ENCODE peak calls at places on chromosomes 6 and 20, in seven cellular contexts. S, T, V, I, C, X and A are unnamed samples.

GRCh38 chr6:129923520-129923919 is 62.4 kb upstream of the TMEM244 start:
- DNase-seq in C (no peak), T (peak), X (no peak), S (no peak), I (peak), V (peak), A (no peak)

GRCh38 chr20:49747707-49748524 is 34.2 kb upstream of the B4GALT5 start:
- DNase-seq in X (no peak), V (peak), C (peak), S (peak), T (peak), I (peak), A (no peak)

GRCh38 chr6:113594726-113595125 is 262.4 kb upstream of the MARCKS start:
- DNase-seq in T (no peak), I (no peak), X (no peak), C (no peak), V (no peak), S (no peak), A (no peak)

GRCh38 chr6:158879180-158879579 is 60.0 kb upstream of the EZR start:
- DNase-seq in T (peak), V (peak), S (no peak), C (no peak), I (peak), X (no peak), A (peak)

GRCh38 chr6:147586044-147586443 is 77.6 kb downstream of the SAMD5 start:
- DNase-seq in X (no peak), I (peak), V (no peak), S (no peak), C (peak), T (no peak), A (no peak)

GRCh38 chr6:11732036-11732545 is 46.5 kb downstream of the ADTRP start:
- DNase-seq in I (peak), S (peak), T (peak), C (peak), V (peak), X (peak), A (peak)

GRCh38 chr6:163543311-163543710 is 128.8 kb downstream of the QKI start:
- DNase-seq in C (no peak), X (no peak), I (no peak), S (no peak), T (no peak), V (no peak), A (no peak)

GRCh38 chr6:154868143-154868594 is 126.9 kb upstream of the TIAM2 start:
- DNase-seq in V (peak), I (peak), C (no peak), X (no peak), S (no peak), T (peak), A (no peak)

GRCh38 chr6:160882741-160883340 is 108.7 kb upstream of the MAP3K4 start:
- DNase-seq in T (peak), I (peak), X (no peak), S (no peak), V (peak), C (no peak), A (no peak)

GRCh38 chr20:44780226-44780625 is 30.1 kb downstream of the RIMS4 start:
- DNase-seq in I (peak), V (peak), S (no peak), X (no peak), T (peak), C (no peak), A (no peak)

GRCh38 chr6:155493694-155494143 is 38.1 kb upstream of the NOX3 start:
- DNase-seq in X (peak), V (peak), T (peak), I (peak), S (no peak), C (peak), A (peak)

GRCh38 chr6:106849676-106850332 is 124.7 kb downstream of the CD24 start:
- DNase-seq in C (no peak), V (no peak), I (no peak), X (no peak), T (no peak), S (no peak), A (no peak)

GRCh38 chr6:1789092-1789491 is 179.4 kb downstream of the FOXC1 start:
- DNase-seq in V (peak), S (no peak), C (no peak), T (peak), I (peak), X (no peak), A (no peak)

GRCh38 chr6:25132934-25133333 is 146.2 kb upstream of the CARMIL1 start:
- DNase-seq in T (peak), C (no peak), S (no peak), V (no peak), X (no peak), I (no peak), A (no peak)

GRCh38 chr6:103872683-103873082 is 987.0 kb downstream of the HACE1 start:
- DNase-seq in I (no peak), S (no peak), C (no peak), T (peak), V (no peak), X (no peak), A (no peak)

GRCh38 chr20:59391975-59392374 is 91.6 kb downstream of the EDN3 start:
- DNase-seq in V (no peak), X (no peak), C (no peak), I (no peak), T (no peak), S (no peak), A (no peak)

GRCh38 chr20:37364927-37365272 is 19.0 kb downstream of the SRC start:
- DNase-seq in I (no peak), V (no peak), C (no peak), S (no peak), X (no peak), T (no peak), A (no peak)

GRCh38 chr20:52425253-52425652 is 233.7 kb upstream of the ZFP64 start:
- DNase-seq in V (no peak), C (no peak), X (no peak), S (no peak), T (peak), I (no peak), A (no peak)

GRCh38 chr6:94065707-94066337 is 646.5 kb upstream of the EPHA7 start:
- DNase-seq in I (no peak), S (no peak), C (no peak), T (no peak), V (no peak), X (no peak), A (no peak)

GRCh38 chr20:3410464-3410863 is 3.0 kb upstream of the DNAAF9 start:
- DNase-seq in X (no peak), V (no peak), T (no peak), C (no peak), I (no peak), S (no peak), A (no peak)

GRCh38 chr6:30915591-30915946 is 1.5 kb downstream of the VARS2 start:
- DNase-seq in T (peak), S (peak), I (peak), X (no peak), C (no peak), V (peak), A (peak)

GRCh38 chr20:40860487-40860902 is 168.1 kb upstream of the TOP1 start:
- DNase-seq in I (peak), T (peak), S (no peak), C (peak), X (no peak), V (peak), A (no peak)

GRCh38 chr6:39568896-39569295 is 156.3 kb downstream of the KIF6 start:
- DNase-seq in S (no peak), X (no peak), T (peak), C (no peak), V (peak), I (peak), A (no peak)

GRCh38 chr20:3843490-3843889 is 3.1 kb upstream of the MAVS start:
- DNase-seq in X (no peak), V (peak), S (no peak), T (peak), I (peak), C (no peak), A (no peak)

GRCh38 chr6:42369568-42369967 is 82.2 kb downstream of the TRERF1 start:
- DNase-seq in T (no peak), S (no peak), X (no peak), I (no peak), C (peak), V (no peak), A (peak)

GRCh38 chr6:123415844-123416468 is 220.8 kb downstream of the TRDN start:
- DNase-seq in C (peak), X (no peak), T (peak), S (no peak), I (peak), V (peak), A (peak)

GRCh38 chr20:51144476-51144875 is 121.6 kb upstream of the KCNG1 start:
- DNase-seq in T (no peak), V (no peak), S (no peak), C (peak), X (no peak), I (no peak), A (no peak)

GRCh38 chr20:50915424-50915823 is 15.8 kb downstream of the ADNP start:
- DNase-seq in V (peak), C (no peak), X (no peak), I (no peak), S (no peak), T (peak), A (no peak)

GRCh38 chr6:14635195-14635594 is 517.6 kb downstream of the CD83 start:
- DNase-seq in C (no peak), T (no peak), S (no peak), V (no peak), I (no peak), X (no peak), A (no peak)

DNA sequence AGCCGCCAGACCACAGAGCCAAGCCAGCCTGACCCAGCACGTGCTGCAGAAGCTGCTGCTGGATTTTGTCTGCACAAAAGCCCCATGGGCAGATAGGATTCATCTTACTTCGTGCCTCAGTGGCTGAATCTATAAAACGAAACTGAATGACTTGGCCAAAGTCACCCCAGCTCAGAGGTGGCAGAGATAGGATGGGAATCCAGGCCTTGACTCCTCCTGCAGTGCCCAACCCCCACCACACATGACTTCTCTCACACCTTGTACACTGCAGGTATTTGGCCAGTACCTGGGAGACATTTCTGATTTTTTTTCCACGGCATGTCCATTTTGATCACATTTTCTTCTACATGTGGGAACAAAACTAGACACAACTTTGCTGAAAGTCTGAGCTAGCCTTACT is 182.1 kb downstream of the ANKRD60 start:
- DNase-seq in T (no peak), C (peak), V (no peak), X (no peak), S (no peak), I (no peak), A (no peak)
- TF ChIP-seq CTCF in T (no peak), C (no peak), V (no peak), X (no peak), S (no peak), I (no peak), A (no peak)

GRCh38 chr6:145705561-145705960 is 29.8 kb downstream of the EPM2A start:
- DNase-seq in T (peak), C (no peak), I (peak), X (no peak), S (no peak), V (peak), A (no peak)

GRCh38 chr6:145707397-145707796 is 27.9 kb downstream of the EPM2A start:
- DNase-seq in T (no peak), C (no peak), I (no peak), V (no peak), X (no peak), S (no peak), A (no peak)

GRCh38 chr6:145699462-145699861 is 35.9 kb downstream of the EPM2A start:
- DNase-seq in X (no peak), S (no peak), I (peak), T (peak), C (no peak), V (peak), A (no peak)

DNA sequence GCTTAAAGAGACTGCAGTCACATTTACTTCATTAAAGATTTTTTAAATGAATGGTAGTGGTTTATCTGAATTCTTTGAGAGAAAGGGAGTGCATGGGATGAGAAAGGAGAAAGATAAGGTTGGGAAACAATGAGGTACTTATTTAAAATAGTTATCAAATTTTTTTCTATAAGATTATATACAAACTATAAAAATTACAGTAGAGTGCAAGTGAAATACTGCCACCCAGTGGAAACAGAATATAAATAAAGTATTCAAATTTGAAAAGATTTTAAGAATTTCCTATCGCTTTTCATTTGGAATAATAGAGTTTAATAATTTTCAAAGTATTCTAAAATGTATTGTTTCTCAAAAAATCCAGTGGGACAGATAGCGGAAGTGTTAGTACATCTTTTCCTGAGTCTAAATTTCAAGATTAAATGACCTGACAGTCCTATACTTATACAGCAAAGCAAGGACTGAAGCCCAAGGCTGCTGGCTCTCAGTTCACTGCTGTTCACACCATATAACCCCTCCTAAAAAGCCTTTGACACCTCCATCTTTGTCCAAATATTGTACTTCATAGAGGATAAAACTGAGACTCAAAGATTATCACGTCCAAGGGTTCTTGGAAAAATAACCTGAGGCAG is 31.1 kb downstream of the EPM2A start:
- DNase-seq in X (no peak), T (peak), V (no peak), I (peak), S (no peak), C (no peak), A (no peak)
- TF ChIP-seq CTCF in X (peak), T (peak), V (no peak), I (peak), S (peak), C (peak), A (peak)

DNA sequence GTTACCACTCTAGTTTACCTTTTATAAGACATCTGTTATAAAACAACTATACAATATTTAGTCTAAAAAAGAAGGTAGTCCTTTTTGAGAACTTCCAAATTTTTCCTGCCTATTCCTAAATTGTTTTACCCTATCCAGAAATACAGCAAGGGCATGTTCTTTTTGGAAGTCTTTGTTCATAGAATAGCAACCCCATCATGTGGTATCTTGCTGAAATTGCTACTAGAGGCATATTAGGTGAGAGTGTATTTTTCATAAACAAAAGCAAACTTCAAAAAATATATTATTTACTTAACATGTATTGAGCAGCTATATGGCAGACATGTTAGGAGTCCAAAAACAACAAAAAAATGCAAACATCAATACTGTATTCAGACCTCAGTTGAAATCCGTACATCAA is 371.8 kb upstream of the NRSN1 start:
- DNase-seq in S (no peak), V (no peak), T (no peak), X (no peak), I (no peak), C (no peak), A (no peak)
- TF ChIP-seq CTCF in S (peak), V (no peak), T (no peak), X (no peak), I (peak), C (no peak), A (no peak)

GRCh38 chr20:31497838-31498540 is 16.3 kb upstream of the HM13 start:
- DNase-seq in T (peak), I (no peak), S (no peak), X (no peak), C (no peak), V (peak), A (no peak)

GRCh38 chr20:31496761-31497295 is 17.4 kb upstream of the HM13 start:
- DNase-seq in S (peak), C (peak), T (peak), V (no peak), X (no peak), I (no peak), A (no peak)

GRCh38 chr20:31490752-31491151 is 15.7 kb downstream of the REM1 start:
- DNase-seq in V (no peak), X (no peak), T (no peak), I (no peak), S (no peak), C (no peak), A (no peak)

GRCh38 chr20:31489152-31489551 is 14.1 kb downstream of the REM1 start:
- DNase-seq in S (no peak), I (no peak), C (no peak), T (no peak), X (no peak), V (no peak), A (no peak)

GRCh38 chr20:31494131-31494530 is 19.0 kb downstream of the REM1 start:
- DNase-seq in C (no peak), V (no peak), X (no peak), I (no peak), T (peak), S (no peak), A (no peak)
- TF ChIP-seq CTCF in C (peak), V (peak), X (no peak), I (peak), T (peak), S (peak), A (peak)

DNA sequence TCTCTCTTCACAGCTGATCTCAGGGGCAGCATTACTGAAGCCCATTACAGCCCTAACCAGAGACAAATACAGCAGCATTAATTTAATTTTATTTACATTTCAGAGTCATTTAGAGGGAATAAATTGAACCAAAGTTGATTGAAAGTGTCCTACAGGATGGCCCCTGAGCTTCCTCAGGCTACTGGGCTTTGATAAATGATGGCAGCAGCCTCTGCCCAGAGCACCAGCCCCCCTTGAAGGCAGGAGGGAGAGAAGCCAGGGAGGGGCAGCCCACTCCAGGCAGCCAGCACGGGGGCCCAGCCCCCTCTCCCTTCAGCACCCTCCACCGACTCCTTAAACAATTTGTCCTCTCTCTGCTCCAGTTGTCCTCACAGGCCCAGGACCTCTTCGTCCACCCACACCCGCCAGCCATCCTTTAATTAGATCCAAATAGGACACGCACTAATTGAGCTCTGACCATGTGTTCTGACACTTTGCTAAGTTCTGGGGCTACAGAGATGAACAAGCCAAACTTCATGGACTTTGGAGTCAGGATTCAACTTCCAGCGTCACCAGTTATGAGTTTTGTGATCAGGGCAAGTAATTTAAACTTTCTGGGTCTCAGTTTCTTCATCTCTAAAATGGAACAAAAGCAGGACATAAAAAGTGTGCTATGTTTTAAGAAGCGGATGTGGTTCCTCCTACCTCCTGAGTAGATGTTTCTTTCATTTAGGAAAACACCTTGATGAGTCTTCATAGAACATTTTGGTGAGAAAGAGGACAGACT is 18.4 kb upstream of the ZFAND3 start:
- DNase-seq in I (no peak), S (peak), V (no peak), C (no peak), T (no peak), X (no peak), A (no peak)
- TF ChIP-seq CTCF in I (no peak), S (no peak), V (no peak), C (no peak), T (no peak), X (no peak), A (no peak)

GRCh38 chr6:28124971-28125353 is 553 bp downstream of the ZSCAN16 start:
- DNase-seq in T (no peak), I (no peak), C (no peak), S (no peak), X (no peak), V (no peak), A (no peak)

GRCh38 chr6:28125396-28125795 is 987 bp downstream of the ZSCAN16 start:
- DNase-seq in S (no peak), V (no peak), T (no peak), I (no peak), X (no peak), C (no peak), A (no peak)

DNA sequence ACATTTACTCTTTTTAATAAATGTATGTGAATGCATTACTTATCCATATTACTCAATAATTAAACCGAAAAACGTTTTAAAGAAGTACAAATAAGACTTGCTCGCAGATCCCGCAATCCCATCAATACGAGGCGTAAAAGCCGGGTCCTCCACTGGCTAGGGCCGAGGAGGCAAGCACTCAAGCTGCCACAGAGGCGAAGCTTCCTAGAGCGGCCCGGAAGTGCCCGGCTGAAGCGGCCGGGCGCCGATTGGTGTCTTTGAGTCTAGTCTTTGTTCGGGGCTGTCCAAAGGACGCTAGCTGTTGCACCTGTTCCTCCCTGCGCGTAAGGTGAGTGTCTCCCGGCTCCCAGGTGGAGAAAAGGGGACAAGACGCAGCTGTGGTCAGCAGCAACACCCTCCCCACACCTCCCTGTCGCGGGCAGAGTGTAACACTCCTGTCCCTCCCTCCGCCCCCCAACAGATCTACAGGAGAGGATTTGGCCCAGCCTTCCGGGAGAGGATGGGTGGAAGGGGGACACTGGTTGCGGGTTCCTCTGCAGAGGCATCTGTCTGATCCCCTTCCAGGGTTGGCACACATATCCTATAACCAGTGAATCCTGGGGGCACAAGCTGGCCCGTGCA is at the start of gene ZSCAN16:
- DNase-seq in S (peak), I (peak), V (peak), X (no peak), T (peak), C (peak), A (peak)
- TF ChIP-seq CTCF in S (no peak), I (no peak), V (no peak), X (no peak), T (no peak), C (no peak), A (no peak)

DNA sequence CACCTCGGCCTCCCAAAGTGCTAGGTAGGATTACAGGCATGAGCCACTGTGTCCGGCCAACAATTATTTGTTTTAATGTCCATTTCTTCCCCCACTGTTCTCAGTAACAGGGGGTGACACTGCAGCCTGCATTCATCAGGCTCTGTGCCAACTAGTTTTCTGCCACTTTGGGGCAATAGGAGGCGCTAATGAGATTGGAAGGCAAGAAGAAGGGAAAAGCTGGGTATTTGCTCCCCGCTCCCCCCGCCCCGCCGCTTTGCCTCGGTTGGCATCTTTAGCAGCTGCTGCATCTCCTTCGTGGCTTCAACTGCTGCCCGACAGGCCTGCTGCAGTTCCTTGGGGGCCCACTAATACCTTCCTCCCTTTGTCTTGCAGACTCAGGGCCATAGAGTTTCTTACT is 35.0 kb upstream of the MDGA1 start:
- DNase-seq in V (no peak), S (no peak), T (no peak), C (no peak), X (no peak), I (no peak), A (no peak)
- TF ChIP-seq CTCF in V (peak), S (no peak), T (no peak), C (no peak), X (no peak), I (peak), A (no peak)